ENCODE peak calls at places on chromosome 11, in ten cellular contexts. V, U, P, L, Z, R, C, X, K and Y are unnamed samples.

GRCh38 chr11:44133335-44133946 is 38.0 kb downstream of the EXT2 start:
- DNase-seq in V (no peak), U (no peak), P (peak), L (no peak), Z (no peak), R (no peak), C (peak), X (no peak), K (peak), Y (peak)

GRCh38 chr11:113487622-113488021 is 12.4 kb upstream of the DRD2 start:
- DNase-seq in V (no peak), U (no peak), P (no peak), L (no peak), Z (peak), R (no peak), C (no peak), X (no peak), K (no peak), Y (no peak)

GRCh38 chr11:32136654-32137053 is 45.8 kb downstream of the RCN1 start:
- DNase-seq in V (no peak), U (no peak), P (peak), L (no peak), Z (no peak), R (no peak), C (no peak), X (no peak), K (no peak), Y (no peak)

GRCh38 chr11:78406568-78407196 is 10.9 kb downstream of the GAB2 start:
- DNase-seq in V (no peak), U (peak), P (peak), L (no peak), Z (no peak), R (no peak), C (no peak), X (no peak), K (no peak), Y (no peak)

GRCh38 chr11:55854704-55855103 is 16.2 kb downstream of the OR5D16 start:
- DNase-seq in V (no peak), U (no peak), P (no peak), L (no peak), Z (no peak), R (no peak), C (no peak), X (no peak), K (no peak), Y (no peak)

GRCh38 chr11:78015878-78016277 is 7.2 kb downstream of the KCTD14 start:
- DNase-seq in V (no peak), U (no peak), P (no peak), L (no peak), Z (no peak), R (no peak), C (no peak), X (no peak), K (no peak), Y (no peak)

GRCh38 chr11:121255473-121256125 is 37.0 kb upstream of the SC5D start:
- DNase-seq in V (no peak), U (no peak), P (no peak), L (no peak), Z (no peak), R (no peak), C (no peak), X (no peak), K (no peak), Y (no peak)

GRCh38 chr11:75355051-75355450 is 3.6 kb upstream of the ARRB1 start:
- DNase-seq in V (no peak), U (no peak), P (no peak), L (no peak), Z (no peak), R (no peak), C (no peak), X (no peak), K (no peak), Y (no peak)

GRCh38 chr11:76251223-76251575 is 44.9 kb upstream of the WNT11 start:
- DNase-seq in V (no peak), U (no peak), P (no peak), L (no peak), Z (no peak), R (no peak), C (no peak), X (no peak), K (no peak), Y (no peak)

GRCh38 chr11:58142781-58143180 is 17.5 kb upstream of the OR9I1 start:
- DNase-seq in V (no peak), U (no peak), P (no peak), L (no peak), Z (no peak), R (no peak), C (no peak), X (no peak), K (no peak), Y (no peak)

GRCh38 chr11:45457649-45458048 is 171.5 kb upstream of the SYT13 start:
- DNase-seq in V (peak), U (peak), P (peak), L (no peak), Z (no peak), R (peak), C (peak), X (no peak), K (no peak), Y (peak)

GRCh38 chr11:12189543-12190235 is 79.3 kb downstream of the MICAL2 start:
- DNase-seq in V (no peak), U (peak), P (peak), L (no peak), Z (peak), R (no peak), C (no peak), X (no peak), K (no peak), Y (no peak)

GRCh38 chr11:128388182-128388815 is 199.1 kb downstream of the ETS1 start:
- DNase-seq in V (no peak), U (no peak), P (no peak), L (no peak), Z (no peak), R (no peak), C (no peak), X (no peak), K (no peak), Y (no peak)

GRCh38 chr11:61415381-61415780 is 14.4 kb downstream of the CPSF7 start:
- DNase-seq in V (no peak), U (no peak), P (no peak), L (no peak), Z (no peak), R (no peak), C (no peak), X (no peak), K (no peak), Y (no peak)

GRCh38 chr11:119330237-119330636 is 4.1 kb upstream of the RNF26 start:
- DNase-seq in V (no peak), U (no peak), P (no peak), L (no peak), Z (no peak), R (no peak), C (no peak), X (no peak), K (no peak), Y (no peak)

GRCh38 chr11:120064341-120064740 is 73.6 kb downstream of the TRIM29 start:
- DNase-seq in V (no peak), U (no peak), P (no peak), L (no peak), Z (peak), R (no peak), C (no peak), X (no peak), K (no peak), Y (no peak)

GRCh38 chr11:107844041-107844440 is 14.5 kb downstream of the SLC35F2 start:
- DNase-seq in V (no peak), U (peak), P (peak), L (no peak), Z (peak), R (no peak), C (peak), X (no peak), K (peak), Y (peak)

GRCh38 chr11:12017865-12018453 is 9.5 kb upstream of the DKK3 start:
- DNase-seq in V (no peak), U (no peak), P (no peak), L (no peak), Z (no peak), R (no peak), C (peak), X (no peak), K (no peak), Y (peak)

GRCh38 chr11:66568124-66568916 is at the start of gene CTSF:
- DNase-seq in V (peak), U (peak), P (peak), L (peak), Z (peak), R (no peak), C (peak), X (peak), K (peak), Y (peak)

GRCh38 chr11:113562981-113563461 is 87.8 kb upstream of the DRD2 start:
- DNase-seq in V (no peak), U (no peak), P (peak), L (no peak), Z (no peak), R (no peak), C (no peak), X (no peak), K (no peak), Y (no peak)

GRCh38 chr11:126175261-126175885 is 36.1 kb downstream of the RPUSD4 start:
- DNase-seq in V (no peak), U (peak), P (peak), L (no peak), Z (no peak), R (no peak), C (no peak), X (no peak), K (no peak), Y (peak)

GRCh38 chr11:72239296-72239848 is 4.6 kb downstream of the PHOX2A start:
- DNase-seq in V (no peak), U (no peak), P (no peak), L (peak), Z (no peak), R (no peak), C (peak), X (peak), K (no peak), Y (peak)

GRCh38 chr11:6320411-6321207 is at the start of gene CAVIN3:
- DNase-seq in V (peak), U (peak), P (peak), L (peak), Z (peak), R (peak), C (peak), X (peak), K (peak), Y (peak)

GRCh38 chr11:18270102-18270501 is 4.0 kb downstream of the SAA1 start:
- DNase-seq in V (no peak), U (no peak), P (no peak), L (no peak), Z (no peak), R (no peak), C (no peak), X (peak), K (no peak), Y (no peak)
- TF ChIP-seq CTCF in V (no peak), U (peak), P (no peak), L (no peak), Z (no peak), R (no peak), C (no peak), X (peak), K (no peak), Y (peak)

GRCh38 chr11:117871784-117872183 is 4.7 kb downstream of the FXYD6 start:
- DNase-seq in V (no peak), U (no peak), P (no peak), L (no peak), Z (no peak), R (no peak), C (no peak), X (no peak), K (no peak), Y (no peak)
- H3K4me3 ChIP-seq in V (no peak), U (no peak), P (no peak), L (no peak), Z (no peak), R (no peak), C (no peak), X (no peak), K (no peak), Y (no peak)

GRCh38 chr11:2150206-2150847 is 10.7 kb downstream of the INS start:
- DNase-seq in V (peak), U (peak), P (peak), L (no peak), Z (no peak), R (no peak), C (peak), X (no peak), K (peak), Y (peak)
- TF ChIP-seq CTCF in V (peak), U (peak), P (no peak), L (no peak), Z (no peak), R (peak), C (peak), X (no peak), K (peak), Y (peak)

GRCh38 chr11:95465887-95466286 is 234.9 kb upstream of the SESN3 start:
- DNase-seq in V (no peak), U (no peak), P (no peak), L (no peak), Z (no peak), R (no peak), C (no peak), X (no peak), K (no peak), Y (no peak)
- H3K4me3 ChIP-seq in V (no peak), U (no peak), P (no peak), L (no peak), Z (no peak), R (no peak), C (no peak), X (no peak), K (no peak), Y (no peak)

DNA sequence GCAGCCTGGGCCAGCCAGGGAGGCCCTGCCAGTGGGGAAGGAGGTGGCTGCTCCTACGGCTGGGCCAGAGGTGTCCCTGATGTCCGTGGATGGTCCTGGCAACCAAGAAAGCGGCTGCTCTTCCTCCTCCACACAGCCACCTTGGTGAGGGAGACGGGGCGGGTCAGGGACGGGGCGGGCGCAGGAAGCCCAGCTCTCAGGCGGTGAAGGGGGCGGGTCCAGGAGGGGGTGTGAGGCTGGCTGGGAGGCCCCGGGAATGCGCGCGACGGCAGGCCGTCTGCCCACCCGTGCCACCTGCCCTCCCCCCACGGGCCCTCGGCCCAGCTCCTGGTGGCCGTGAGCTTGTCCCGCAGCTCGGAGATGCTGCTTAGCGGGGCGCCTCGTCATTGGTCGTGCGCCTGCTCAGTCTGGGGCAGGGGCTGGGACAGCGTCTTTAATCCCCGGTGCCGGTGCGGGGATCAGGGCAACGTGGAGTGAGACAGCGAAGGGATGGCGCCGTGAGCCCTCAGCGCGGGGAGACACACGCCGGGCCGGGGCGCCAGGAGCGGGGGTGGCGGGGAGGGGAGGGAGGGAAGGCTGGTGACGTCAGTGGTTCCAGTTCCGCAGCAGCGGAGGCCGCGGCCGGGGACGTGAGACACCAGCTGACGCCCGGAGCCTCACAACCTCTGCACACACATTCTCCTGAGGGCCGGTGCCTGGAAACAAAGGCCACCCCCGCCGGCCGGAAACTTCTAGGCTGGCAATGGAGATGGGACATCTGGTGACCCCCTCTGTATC is 6.7 kb upstream of the BRSK2 start:
- DNase-seq in V (peak), U (peak), P (peak), L (peak), Z (peak), R (no peak), C (peak), X (peak), K (peak), Y (peak)
- TF ChIP-seq CTCF in V (peak), U (no peak), P (no peak), L (no peak), Z (no peak), R (peak), C (peak), X (no peak), K (no peak), Y (no peak)